ENCODE peak calls at places on chromosomes 7 and 10, in six cellular contexts. N is foreskin melanocyte; W is sigmoid colon; S is WTC11; F is stimulated activated CD8-positive, alpha-beta memory T cell treated with anti-CD3 and anti-CD28 coated beads, Interleukin-15, amount 100 ng/mL, for 24 hours; O is activated effector memory CD4-positive, alpha-beta T cell treated with anti-CD3 and anti-CD28 coated beads, Interleukin-2, amount 50 U/mL, for 16 hours. L is an unnamed sample.

GRCh38 chr10:120490288-120490687 is 33.3 kb downstream of the PLPP4 start:
- DNase-seq in N (no peak), W (no peak), S (no peak), F (no peak), O (no peak), L (no peak)

GRCh38 chr7:120184866-120185265 is 88.1 kb upstream of the KCND2 start:
- DNase-seq in N (no peak), W (no peak), S (no peak), F (no peak), O (no peak), L (no peak)

GRCh38 chr7:125425507-125425906 is 495.9 kb upstream of the POT1 start:
- DNase-seq in N (no peak), W (no peak), S (no peak), F (no peak), O (no peak), L (no peak)

GRCh38 chr10:119346063-119346835 is 138.9 kb downstream of the GRK5 start:
- DNase-seq in N (no peak), W (no peak), S (no peak), F (no peak), O (no peak), L (no peak)

GRCh38 chr10:100248820-100249219 is 18.6 kb downstream of the CWF19L1 start:
- DNase-seq in N (no peak), W (no peak), S (no peak), F (no peak), O (no peak), L (no peak)

GRCh38 chr10:74104480-74104879 is 46.1 kb downstream of the AP3M1 start:
- DNase-seq in N (no peak), W (no peak), S (no peak), F (no peak), O (no peak), L (no peak)

GRCh38 chr7:120337308-120337907 is 64.4 kb downstream of the KCND2 start:
- DNase-seq in N (no peak), W (no peak), S (no peak), F (no peak), O (no peak), L (no peak)

GRCh38 chr10:95220539-95220938 is 26.5 kb downstream of the ACSM6 start:
- DNase-seq in N (no peak), W (no peak), S (no peak), F (no peak), O (no peak), L (no peak)

GRCh38 chr7:143284591-143285453 is at the start of gene TMEM139:
- DNase-seq in N (no peak), W (no peak), S (peak; percentile 73), F (no peak), O (no peak), L (no peak)

GRCh38 chr10:110852255-110852896 is 19.4 kb upstream of the PDCD4 start:
- DNase-seq in N (no peak), W (peak; percentile 36), S (no peak), F (no peak), O (peak; percentile 75), L (no peak)

GRCh38 chr10:96014473-96015102 is 28.8 kb upstream of the CCNJ start:
- DNase-seq in N (no peak), W (no peak), S (no peak), F (no peak), O (no peak), L (no peak)

L was measured in coronary artery.